ENCODE peak calls at places on chromosomes 6 and 20, in ten cellular contexts. P is foreskin keratinocyte; B is esophagus squamous epithelium; F is astrocyte; R is CD4-positive, alpha-beta memory T cell; V is hepatocyte; T is pancreas; K is heart right ventricle; O is psoas muscle; Q is mammary epithelial cell. D is an unnamed sample.
A peak's percentile ranks its signal among the peaks of the same experiment; 100 is the strongest.

GRCh38 chr6:152874846-152875568 is 107.8 kb downstream of the FBXO5 start:
- DNase-seq in Q (no peak), T (no peak), R (no peak), F (no peak), O (no peak), K (no peak), P (no peak), B (no peak), V (no peak), D (no peak)

GRCh38 chr6:159084493-159085091 is 39.8 kb upstream of the TAGAP start:
- DNase-seq in B (no peak), T (no peak), F (peak; percentile 77), P (peak; percentile 72), R (no peak), O (no peak), V (no peak), K (no peak), Q (peak; percentile 65), D (no peak)

GRCh38 chr6:16168858-16169257 is 40.0 kb downstream of the MYLIP start:
- DNase-seq in K (no peak), V (peak; percentile 40), F (no peak), T (no peak), P (no peak), B (no peak), R (no peak), O (no peak), Q (no peak), D (no peak)

GRCh38 chr20:2626853-2627541 is 25.4 kb upstream of the NOP56 start:
- DNase-seq in K (no peak), R (no peak), O (no peak), T (no peak), B (no peak), Q (peak; percentile 94), V (no peak), F (peak; percentile 70), P (peak; percentile 96), D (no peak)

GRCh38 chr6:119196732-119197131 is 118.3 kb upstream of the FAM184A start:
- DNase-seq in F (no peak), P (no peak), V (no peak), K (no peak), O (no peak), T (no peak), Q (no peak), B (no peak), R (no peak), D (no peak)

GRCh38 chr6:89278956-89279355 is 36.1 kb downstream of the GABRR2 start:
- DNase-seq in B (no peak), F (no peak), Q (no peak), O (no peak), V (no peak), R (no peak), P (no peak), T (no peak), K (no peak), D (no peak)

GRCh38 chr6:143183735-143184134 is 123.0 kb downstream of the AIG1 start:
- DNase-seq in K (no peak), B (no peak), F (peak; percentile 45), V (no peak), P (no peak), T (no peak), O (no peak), Q (peak; percentile 53), R (no peak), D (no peak)

GRCh38 chr6:1627884-1628550 is 18.3 kb downstream of the FOXC1 start:
- DNase-seq in R (no peak), P (no peak), B (no peak), O (no peak), V (no peak), T (no peak), Q (no peak), K (no peak), F (no peak), D (no peak)

GRCh38 chr6:28812778-28813569 is 110.8 kb downstream of the TRIM27 start:
- DNase-seq in V (no peak), R (no peak), K (no peak), P (no peak), F (no peak), Q (no peak), B (no peak), O (no peak), T (no peak), D (no peak)

GRCh38 chr6:28814032-28814976 is 109.5 kb downstream of the TRIM27 start:
- DNase-seq in F (no peak), B (no peak), P (no peak), K (no peak), R (no peak), V (no peak), T (no peak), O (no peak), Q (no peak), D (no peak)

GRCh38 chr6:28809947-28810654 is 113.7 kb downstream of the TRIM27 start:
- DNase-seq in Q (no peak), V (no peak), O (no peak), F (no peak), B (no peak), K (no peak), P (no peak), R (no peak), T (no peak), D (no peak)

GRCh38 chr6:28810655-28811053 is 113.1 kb downstream of the TRIM27 start:
- DNase-seq in V (no peak), F (no peak), R (no peak), B (no peak), Q (no peak), O (no peak), K (no peak), T (no peak), P (no peak), D (no peak)

GRCh38 chr6:28811873-28812272 is 111.9 kb downstream of the TRIM27 start:
- DNase-seq in P (peak; percentile 64), T (no peak), O (no peak), Q (peak; percentile 53), K (no peak), R (no peak), F (peak; percentile 4), B (no peak), V (no peak), D (no peak)
- H3K27me3 ChIP-seq in P (peaks cover 88% of the 10 kb centered on the region), T (peaks cover 54% of the 10 kb centered on the region), O (peaks cover 93% of the 10 kb centered on the region), Q (no peaks in the 10 kb centered on the region), K (peaks cover 100% of the 10 kb centered on the region), R (peaks cover 62% of the 10 kb centered on the region), F (peaks cover 67% of the 10 kb centered on the region), B (peaks cover 40% of the 10 kb centered on the region), V (peaks cover 97% of the 10 kb centered on the region), D (no peaks in the 10 kb centered on the region)

GRCh38 chr20:25084616-25085187 is 2.8 kb upstream of the VSX1 start:
- DNase-seq in B (no peak), F (no peak), V (no peak), T (no peak), Q (no peak), P (no peak), R (no peak), O (peak; percentile 51), K (no peak), D (no peak)
- H3K27me3 ChIP-seq in B (peaks cover 23% of the 10 kb centered on the region), F (peaks cover 76% of the 10 kb centered on the region), V (peaks cover 76% of the 10 kb centered on the region), T (peaks cover 11% of the 10 kb centered on the region), Q (peaks cover 41% of the 10 kb centered on the region), P (peaks cover 96% of the 10 kb centered on the region), R (peaks cover 38% of the 10 kb centered on the region), O (peaks cover 80% of the 10 kb centered on the region), K (peaks cover 96% of the 10 kb centered on the region), D (peaks cover 2% of the 10 kb centered on the region)

GRCh38 chr20:22575737-22576136 is 8.6 kb downstream of the FOXA2 start:
- DNase-seq in V (no peak), O (no peak), Q (no peak), R (no peak), F (no peak), T (no peak), B (no peak), P (no peak), K (no peak), D (no peak)

GRCh38 chr20:22578221-22579118 is 5.9 kb downstream of the FOXA2 start:
- DNase-seq in Q (no peak), B (no peak), K (no peak), P (no peak), V (peak; percentile 54), O (no peak), F (no peak), T (peak; percentile 84), R (no peak), D (no peak)

GRCh38 chr20:22576273-22576672 is 8.1 kb downstream of the FOXA2 start:
- DNase-seq in Q (no peak), T (no peak), O (no peak), P (no peak), V (no peak), B (no peak), R (no peak), K (no peak), F (no peak), D (no peak)

GRCh38 chr20:22577515-22578220 is 6.7 kb downstream of the FOXA2 start:
- DNase-seq in Q (no peak), R (no peak), V (peak; percentile 57), T (peak; percentile 79), F (no peak), K (no peak), B (no peak), O (no peak), P (no peak), D (no peak)

DNA sequence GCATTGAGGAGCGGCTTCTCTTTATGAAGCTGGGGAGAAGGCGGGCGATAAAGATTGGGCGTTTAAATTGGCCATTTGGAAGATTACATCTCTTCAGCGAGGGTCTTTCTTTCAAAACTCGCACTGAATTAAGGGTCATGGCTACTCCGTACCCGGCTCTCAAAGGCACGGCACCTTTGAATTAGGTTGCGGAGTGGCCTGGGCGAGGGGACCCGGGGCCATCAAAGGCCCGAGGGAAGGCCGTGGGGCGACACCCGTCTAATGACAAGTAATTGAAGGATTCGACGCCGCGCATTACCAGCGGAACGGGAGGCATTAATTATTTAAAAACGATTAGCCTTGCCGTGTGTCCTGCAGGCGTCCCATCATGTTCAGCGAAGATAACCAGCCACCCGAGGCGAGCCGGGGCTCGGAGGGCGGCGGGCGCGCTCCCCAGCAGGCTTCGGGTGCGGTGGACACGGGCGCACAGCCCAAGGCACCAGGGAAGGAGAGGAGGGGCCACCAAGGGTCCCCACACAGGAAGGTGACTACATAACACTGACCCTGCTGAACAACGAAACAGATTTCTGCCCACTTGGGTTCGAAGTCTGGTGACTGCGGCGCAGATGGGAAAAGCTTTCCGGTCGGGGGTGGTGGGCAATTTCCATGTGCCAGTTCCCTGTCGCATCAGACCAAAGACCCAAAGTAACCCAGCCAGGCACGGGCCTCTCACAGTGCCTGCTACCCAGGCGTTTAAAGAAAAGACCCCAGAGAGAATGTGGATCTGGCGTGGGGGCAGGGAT is 7.4 kb downstream of the FOXA2 start:
- DNase-seq in Q (no peak), P (no peak), T (peak; percentile 69), R (no peak), O (no peak), V (no peak), F (no peak), B (no peak), K (no peak), D (no peak)
- H3K27me3 ChIP-seq in Q (peaks cover 51% of the 10 kb centered on the region), P (peaks cover 100% of the 10 kb centered on the region), T (no peaks in the 10 kb centered on the region), R (peaks cover 8% of the 10 kb centered on the region), O (peaks cover 100% of the 10 kb centered on the region), V (peaks cover 97% of the 10 kb centered on the region), F (peaks cover 58% of the 10 kb centered on the region), B (peaks cover 20% of the 10 kb centered on the region), K (peaks cover 100% of the 10 kb centered on the region), D (peaks cover 2% of the 10 kb centered on the region)

DNA sequence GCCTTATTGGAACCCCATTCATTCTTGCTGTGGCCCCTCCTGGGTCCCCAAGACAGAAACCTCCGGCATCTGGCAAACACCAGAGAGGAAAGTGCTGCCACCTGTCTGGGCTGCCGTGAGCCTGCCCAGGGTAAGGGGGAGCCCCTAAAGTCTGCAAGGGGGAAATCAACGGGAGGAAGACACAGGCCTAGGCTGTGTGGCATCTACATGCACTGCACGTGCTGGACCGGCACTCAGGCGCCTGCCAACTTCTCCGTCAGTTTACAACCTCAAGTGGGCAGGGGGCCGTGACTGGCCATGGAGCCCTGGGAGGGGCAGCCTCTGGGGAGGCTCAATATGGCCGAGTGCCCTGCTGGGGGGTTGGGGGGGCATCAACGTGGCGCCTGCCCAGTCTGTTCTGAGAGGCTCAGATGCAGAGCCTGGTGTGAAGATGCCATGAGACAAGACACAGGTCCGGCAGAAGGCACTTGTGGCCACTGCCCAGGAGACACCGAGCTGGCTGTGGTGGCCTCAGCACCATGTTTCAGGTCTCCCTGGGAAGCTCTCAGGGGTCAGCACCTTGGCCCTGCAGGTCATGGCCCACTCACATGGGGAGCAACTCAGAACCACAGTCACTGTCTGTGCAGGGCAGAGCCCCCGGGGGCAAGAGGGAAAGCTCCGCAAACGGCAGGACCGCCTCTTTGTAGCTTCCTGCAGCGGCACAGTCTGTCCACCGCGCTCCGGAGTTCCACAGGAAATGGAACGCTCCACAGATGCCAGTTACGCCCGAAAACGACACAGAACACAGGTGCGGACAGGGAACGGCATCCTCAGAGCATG is 8.4 kb downstream of the UCKL1 start:
- DNase-seq in R (peak; percentile 46), V (no peak), Q (peak; percentile 21), O (no peak), K (no peak), B (no peak), T (no peak), F (no peak), P (no peak), D (no peak)
- H3K27me3 ChIP-seq in R (no peaks in the 10 kb centered on the region), V (no peaks in the 10 kb centered on the region), Q (no peaks in the 10 kb centered on the region), O (no peaks in the 10 kb centered on the region), K (no peaks in the 10 kb centered on the region), B (no peaks in the 10 kb centered on the region), T (no peaks in the 10 kb centered on the region), F (no peaks in the 10 kb centered on the region), P (no peaks in the 10 kb centered on the region), D (no peaks in the 10 kb centered on the region)